ENCODE peak calls at places on chromosomes 1 and 21, in five cellular contexts. N is K562, I is HepG2, S is GM12878, H is SK-N-SH. U is an unnamed sample.

GRCh38 chr1:70779571-70779970 is 268.0 kb downstream of the PTGER3 start:
- DNase-seq in N (no peak), I (no peak), S (no peak), H (no peak), U (no peak)

GRCh38 chr1:41343790-41344679 is 17.2 kb upstream of the FOXO6 start:
- DNase-seq in N (no peak), I (no peak), S (peak; percentile 9), H (no peak), U (no peak)

GRCh38 chr1:201693887-201694614 is 134.9 kb upstream of the IPO9 start:
- DNase-seq in N (no peak), I (no peak), S (no peak), H (peak; percentile 41), U (no peak)

GRCh38 chr1:54237656-54238055 is 37.7 kb downstream of the MRPL37 start:
- DNase-seq in N (no peak), I (no peak), S (no peak), H (no peak), U (no peak)

GRCh38 chr1:56491441-56491840 is 87.9 kb downstream of the PLPP3 start:
- DNase-seq in N (no peak), I (no peak), S (no peak), H (peak; percentile 51), U (no peak)

GRCh38 chr1:214842856-214843255 is 239.7 kb upstream of the KCNK2 start:
- DNase-seq in N (no peak), I (no peak), S (no peak), H (no peak), U (no peak)

GRCh38 chr21:41167348-41168342 is at the start of gene BACE2:
- DNase-seq in N (peak; percentile 74), I (no peak), S (no peak), H (peak; percentile 70), U (no peak)

GRCh38 chr1:24900985-24901781 is 28.9 kb downstream of the RUNX3 start:
- DNase-seq in N (no peak), I (no peak), S (no peak), H (no peak), U (no peak)

GRCh38 chr1:7873801-7874795 is 21.2 kb upstream of the UTS2 start:
- DNase-seq in N (no peak), I (no peak), S (no peak), H (no peak), U (no peak)

DNA sequence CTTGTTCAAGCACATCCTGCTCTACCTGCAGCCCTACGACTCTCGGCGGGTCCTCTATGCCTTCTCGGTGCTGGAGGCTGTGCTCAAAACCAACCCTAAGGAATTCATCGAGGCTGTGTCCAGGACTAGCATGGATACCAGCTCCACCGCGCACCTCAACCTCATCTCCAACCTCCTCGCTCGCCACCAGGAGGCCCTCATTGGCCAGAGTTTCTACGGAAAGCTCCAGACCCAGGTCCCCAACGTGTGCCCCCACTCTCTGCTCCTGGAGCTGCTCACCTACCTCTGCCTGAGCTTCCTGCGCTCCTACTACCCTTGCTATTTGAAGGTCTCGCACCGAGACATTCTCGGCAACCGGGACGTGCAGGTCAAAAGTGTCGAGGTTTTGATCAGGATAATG is 74.3 kb upstream of the MORC3 start:
- DNase-seq in N (no peak), I (no peak), S (no peak), H (no peak), U (no peak)
- TF ChIP-seq CTCF in N (peak; percentile 54), I (no peak), S (no peak), H (no peak), U (no peak)

GRCh38 chr1:234987415-234988159 is 141.1 kb downstream of the TOMM20 start:
- DNase-seq in N (no peak), I (peak; percentile 95), S (no peak), H (no peak), U (no peak)
- H3K9ac ChIP-seq in N (no peak overlapping the region), I (peak overlapping the region; percentile 85), S (peak overlapping the region; percentile 33), H (peak overlapping the region; percentile 70), U (no peak overlapping the region)

GRCh38 chr1:223008808-223009207 is 134.2 kb downstream of the TLR5 start:
- DNase-seq in N (no peak), I (no peak), S (no peak), H (no peak), U (no peak)
- TF ChIP-seq REST in N (no peak), I (no peak), S (no peak), H (no peak), U (no peak)

GRCh38 chr1:6043561-6043960 is 2.1 kb upstream of the KCNAB2 start:
- DNase-seq in N (no peak), I (no peak), S (no peak), H (no peak), U (no peak)

GRCh38 chr1:6039031-6039430 is 6.7 kb upstream of the KCNAB2 start:
- DNase-seq in N (no peak), I (no peak), S (no peak), H (no peak), U (no peak)

GRCh38 chr1:6040859-6041415 is 4.8 kb upstream of the KCNAB2 start:
- DNase-seq in N (no peak), I (no peak), S (no peak), H (no peak), U (no peak)

GRCh38 chr1:6040444-6040843 is 5.2 kb upstream of the KCNAB2 start:
- DNase-seq in N (no peak), I (no peak), S (no peak), H (no peak), U (no peak)

DNA sequence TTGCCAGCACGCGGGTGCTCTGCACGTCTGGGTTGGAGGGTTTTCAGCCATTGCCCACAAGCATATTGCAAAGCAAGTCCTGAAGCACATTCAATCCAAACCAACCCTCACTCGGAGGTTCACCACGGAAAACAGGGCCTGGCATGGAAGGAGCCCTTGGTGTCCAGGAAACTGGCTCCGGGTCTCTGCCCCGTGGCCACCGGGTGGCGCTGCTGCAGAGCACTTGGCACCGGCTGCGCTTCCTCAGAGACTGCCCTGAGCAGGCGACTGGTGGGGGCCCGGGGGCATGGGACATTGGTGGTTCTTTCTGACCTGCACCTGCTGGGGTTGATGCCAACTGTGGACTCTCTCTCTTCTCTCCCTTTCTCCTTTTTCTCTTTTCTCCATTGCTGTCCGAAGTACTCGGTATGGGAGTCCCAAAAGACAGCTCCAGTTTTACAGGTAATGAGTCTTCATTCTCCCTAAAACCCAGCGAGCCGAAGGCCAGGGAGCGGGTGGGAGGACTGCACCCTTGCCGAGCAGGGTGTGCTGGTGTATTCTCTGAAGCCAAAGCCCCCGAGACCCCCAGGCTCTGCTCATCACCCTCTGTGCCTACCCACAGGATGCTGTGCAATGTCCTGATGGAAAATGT is 4.1 kb upstream of the KCNAB2 start:
- DNase-seq in N (peak; percentile 83), I (no peak), S (no peak), H (peak; percentile 83), U (no peak)
- TF ChIP-seq CTCF in N (peak; percentile 85), I (peak; percentile 83), S (peak; percentile 43), H (peak; percentile 55), U (peak; percentile 79)

DNA sequence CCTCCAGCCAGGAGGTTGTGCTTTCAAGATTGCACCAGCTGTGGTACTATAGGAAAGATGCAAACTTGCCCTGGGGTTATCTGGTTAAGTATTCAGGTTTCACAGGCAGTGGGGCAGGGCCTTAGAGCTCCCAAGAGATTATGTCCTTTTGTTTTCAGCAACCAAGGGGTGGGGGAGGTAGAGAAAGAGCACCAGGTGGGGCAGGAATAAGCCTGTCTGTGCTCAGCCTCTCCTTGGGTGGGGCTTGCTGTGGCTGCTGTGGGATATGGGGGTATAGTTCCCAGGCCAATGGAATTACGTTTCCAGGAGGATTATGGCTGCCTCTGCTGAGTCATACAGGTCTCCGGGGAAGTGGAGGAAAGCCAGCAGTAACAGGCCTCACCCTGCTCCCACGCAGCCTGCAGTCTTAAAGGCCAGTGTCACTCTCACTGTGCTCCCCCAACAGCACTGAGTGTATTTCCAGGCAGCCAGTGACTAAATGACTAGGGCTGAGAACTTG is 508.6 kb downstream of the RWDD3 start:
- DNase-seq in N (no peak), I (no peak), S (no peak), H (no peak), U (peak; percentile 16)
- H3K9ac ChIP-seq in N (no peak overlapping the region), I (no peak overlapping the region), S (no peak overlapping the region), H (no peak overlapping the region), U (no peak overlapping the region)

GRCh38 chr21:26769613-26770188 is 75.5 kb downstream of the ADAMTS1 start:
- DNase-seq in N (no peak), I (no peak), S (no peak), H (peak; percentile 40), U (no peak)
- TF ChIP-seq REST in N (no peak), I (no peak), S (no peak), H (no peak), U (no peak)

GRCh38 chr1:145990249-145991097 is 5.9 kb downstream of the TXNIP start:
- DNase-seq in N (no peak), I (peak; percentile 58), S (no peak), H (no peak), U (no peak)
- TF ChIP-seq CTCF in N (no peak), I (no peak), S (no peak), H (no peak), U (no peak)

DNA sequence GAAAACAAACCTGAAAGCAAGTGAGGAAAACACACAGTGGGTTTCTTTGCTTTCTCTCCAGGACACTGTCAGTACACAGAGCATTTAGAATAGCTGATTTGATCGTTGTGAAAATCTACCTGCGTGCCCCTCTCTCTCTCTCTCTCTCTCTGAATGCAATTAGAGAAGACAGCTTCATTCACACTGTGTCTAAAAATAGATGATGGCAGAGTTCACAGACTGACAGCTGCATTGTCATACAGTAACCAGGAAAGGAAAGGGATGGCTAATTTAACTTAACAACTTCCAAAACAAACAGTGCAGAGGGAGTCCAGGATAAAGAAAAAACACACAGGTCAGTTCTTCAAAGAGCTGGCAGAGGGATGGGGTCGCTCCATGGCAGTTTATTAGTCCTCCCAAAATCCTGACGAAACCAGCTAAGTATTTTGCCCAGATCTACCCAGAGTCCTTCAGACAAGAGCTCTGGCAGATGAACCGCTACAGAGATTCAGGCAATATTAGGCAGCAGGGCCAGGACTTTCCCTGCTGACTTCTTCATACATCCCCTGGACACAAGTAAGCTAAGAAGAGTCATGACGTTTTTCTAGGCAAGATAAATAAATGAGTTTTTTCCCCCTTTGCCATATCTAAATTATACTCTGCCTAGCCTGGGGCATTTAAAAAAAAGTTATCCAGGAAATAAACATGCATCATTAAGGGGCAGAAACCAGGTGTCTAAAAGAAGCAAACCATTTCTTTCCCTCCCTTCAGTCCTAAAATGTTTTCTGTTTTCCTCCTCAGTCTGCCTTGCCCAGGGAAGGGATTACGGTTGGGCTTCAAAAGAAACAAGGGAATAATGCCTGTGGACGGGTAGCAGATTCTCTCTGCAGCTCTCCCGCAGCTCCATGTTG is 58.8 kb downstream of the WLS start:
- DNase-seq in N (no peak), I (no peak), S (no peak), H (no peak), U (no peak)
- H3K9ac ChIP-seq in N (no peak overlapping the region), I (no peak overlapping the region), S (no peak overlapping the region), H (no peak overlapping the region), U (no peak overlapping the region)

DNA sequence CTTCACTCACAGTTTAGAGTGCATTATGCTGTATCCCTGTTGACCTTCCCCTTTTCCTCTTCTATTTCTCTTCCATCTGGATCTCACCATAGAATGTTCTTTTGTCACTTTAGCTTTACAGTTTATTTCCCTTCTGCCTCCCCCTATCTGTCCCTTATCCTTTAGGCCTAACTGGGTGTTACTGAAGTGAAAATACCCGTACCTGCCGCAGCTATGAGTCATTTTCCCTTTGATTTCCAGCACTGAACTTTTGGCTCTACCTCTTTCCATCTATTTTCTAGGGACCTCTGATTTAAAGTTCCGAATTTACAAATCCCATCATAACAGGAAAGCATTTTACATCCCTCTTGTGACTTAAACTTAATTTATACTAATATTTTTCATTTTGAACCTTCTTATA is 19.7 kb downstream of the ITSN1 start:
- DNase-seq in N (no peak), I (no peak), S (no peak), H (no peak), U (no peak)
- TF ChIP-seq REST in N (no peak), I (no peak), S (no peak), H (no peak), U (no peak)

U was measured in HCT116.